ENCODE peak calls at places on chromosomes 16 and 17, in five cellular contexts. One of them, this sample, is unnamed.

GRCh38 chr17:58508341-58509067 is 5.9 kb downstream of the MTMR4 start:
- ATAC-seq in upper lobe of right lung: no peak
- ATAC-seq in upper lobe of left lung: no peak
- ATAC-seq in activated CD8-positive, alpha-beta T cell treated with anti-CD3 and anti-CD28 coated beads for 36 hours: no peak
- ATAC-seq in heart right ventricle: no peak
- ATAC-seq in this sample: no peak

GRCh38 chr16:89738538-89739317 is 17.4 kb downstream of the ZNF276 start:
- ATAC-seq in heart right ventricle: no peak
- ATAC-seq in upper lobe of left lung: no peak
- ATAC-seq in activated CD8-positive, alpha-beta T cell treated with anti-CD3 and anti-CD28 coated beads for 36 hours: no peak
- ATAC-seq in upper lobe of right lung: no peak
- ATAC-seq in this sample: no peak

GRCh38 chr17:2903193-2903974 is 107.1 kb downstream of the RAP1GAP2 start:
- ATAC-seq in activated CD8-positive, alpha-beta T cell treated with anti-CD3 and anti-CD28 coated beads for 36 hours: no peak
- ATAC-seq in upper lobe of right lung: peak
- ATAC-seq in heart right ventricle: peak
- ATAC-seq in upper lobe of left lung: no peak
- ATAC-seq in this sample: no peak

GRCh38 chr16:26316683-26317464 is 625.1 kb downstream of the HS3ST4 start:
- ATAC-seq in heart right ventricle: no peak
- ATAC-seq in activated CD8-positive, alpha-beta T cell treated with anti-CD3 and anti-CD28 coated beads for 36 hours: no peak
- ATAC-seq in upper lobe of left lung: no peak
- ATAC-seq in upper lobe of right lung: no peak
- ATAC-seq in this sample: no peak

GRCh38 chr17:45016823-45017222 is 34.6 kb downstream of the DCAKD start:
- ATAC-seq in upper lobe of right lung: no peak
- ATAC-seq in heart right ventricle: no peak
- ATAC-seq in upper lobe of left lung: no peak
- ATAC-seq in activated CD8-positive, alpha-beta T cell treated with anti-CD3 and anti-CD28 coated beads for 36 hours: no peak
- ATAC-seq in this sample: no peak

GRCh38 chr16:82504811-82505210 is 122.0 kb upstream of the CDH13 start:
- ATAC-seq in upper lobe of right lung: no peak
- ATAC-seq in activated CD8-positive, alpha-beta T cell treated with anti-CD3 and anti-CD28 coated beads for 36 hours: no peak
- ATAC-seq in upper lobe of left lung: no peak
- ATAC-seq in heart right ventricle: no peak
- ATAC-seq in this sample: no peak

GRCh38 chr17:20267459-20267842 is 199.9 kb downstream of the LGALS9B start:
- ATAC-seq in upper lobe of right lung: no peak
- ATAC-seq in upper lobe of left lung: no peak
- ATAC-seq in heart right ventricle: no peak
- ATAC-seq in activated CD8-positive, alpha-beta T cell treated with anti-CD3 and anti-CD28 coated beads for 36 hours: peak
- ATAC-seq in this sample: no peak

GRCh38 chr17:16273929-16274339 is 56.9 kb downstream of the PIGL start:
- ATAC-seq in upper lobe of right lung: peak
- ATAC-seq in activated CD8-positive, alpha-beta T cell treated with anti-CD3 and anti-CD28 coated beads for 36 hours: no peak
- ATAC-seq in upper lobe of left lung: no peak
- ATAC-seq in heart right ventricle: no peak
- ATAC-seq in this sample: no peak

GRCh38 chr17:10614536-10615155 is 42.5 kb downstream of the MYH3 start:
- ATAC-seq in upper lobe of left lung: peak
- ATAC-seq in upper lobe of right lung: peak
- ATAC-seq in activated CD8-positive, alpha-beta T cell treated with anti-CD3 and anti-CD28 coated beads for 36 hours: peak
- ATAC-seq in heart right ventricle: peak
- ATAC-seq in this sample: peak

GRCh38 chr16:46918400-46918799 is 34.2 kb downstream of the GPT2 start:
- ATAC-seq in heart right ventricle: no peak
- ATAC-seq in activated CD8-positive, alpha-beta T cell treated with anti-CD3 and anti-CD28 coated beads for 36 hours: no peak
- ATAC-seq in upper lobe of right lung: no peak
- ATAC-seq in upper lobe of left lung: no peak
- ATAC-seq in this sample: no peak

GRCh38 chr17:76053230-76054111 is 18.8 kb downstream of the SRP68 start:
- ATAC-seq in activated CD8-positive, alpha-beta T cell treated with anti-CD3 and anti-CD28 coated beads for 36 hours: peak
- ATAC-seq in upper lobe of left lung: peak
- ATAC-seq in upper lobe of right lung: peak
- ATAC-seq in heart right ventricle: no peak
- ATAC-seq in this sample: no peak

GRCh38 chr17:56795510-56795909 is 38.2 kb downstream of the C17orf67 start:
- ATAC-seq in upper lobe of left lung: no peak
- ATAC-seq in upper lobe of right lung: no peak
- ATAC-seq in heart right ventricle: no peak
- ATAC-seq in activated CD8-positive, alpha-beta T cell treated with anti-CD3 and anti-CD28 coated beads for 36 hours: no peak
- ATAC-seq in this sample: no peak

GRCh38 chr17:42402121-42402516 is 13.9 kb upstream of the STAT3 start:
- ATAC-seq in upper lobe of left lung: no peak
- ATAC-seq in activated CD8-positive, alpha-beta T cell treated with anti-CD3 and anti-CD28 coated beads for 36 hours: no peak
- ATAC-seq in heart right ventricle: no peak
- ATAC-seq in upper lobe of right lung: no peak
- ATAC-seq in this sample: no peak

GRCh38 chr16:66511615-66512500 is 38.1 kb downstream of the TK2 start:
- ATAC-seq in heart right ventricle: peak
- ATAC-seq in upper lobe of right lung: no peak
- ATAC-seq in upper lobe of left lung: peak
- ATAC-seq in activated CD8-positive, alpha-beta T cell treated with anti-CD3 and anti-CD28 coated beads for 36 hours: no peak
- ATAC-seq in this sample: peak

GRCh38 chr16:72876221-72876620 is 171.7 kb downstream of the ZFHX3 start:
- ATAC-seq in heart right ventricle: peak
- ATAC-seq in upper lobe of right lung: peak
- ATAC-seq in upper lobe of left lung: peak
- ATAC-seq in activated CD8-positive, alpha-beta T cell treated with anti-CD3 and anti-CD28 coated beads for 36 hours: peak
- ATAC-seq in this sample: peak

DNA sequence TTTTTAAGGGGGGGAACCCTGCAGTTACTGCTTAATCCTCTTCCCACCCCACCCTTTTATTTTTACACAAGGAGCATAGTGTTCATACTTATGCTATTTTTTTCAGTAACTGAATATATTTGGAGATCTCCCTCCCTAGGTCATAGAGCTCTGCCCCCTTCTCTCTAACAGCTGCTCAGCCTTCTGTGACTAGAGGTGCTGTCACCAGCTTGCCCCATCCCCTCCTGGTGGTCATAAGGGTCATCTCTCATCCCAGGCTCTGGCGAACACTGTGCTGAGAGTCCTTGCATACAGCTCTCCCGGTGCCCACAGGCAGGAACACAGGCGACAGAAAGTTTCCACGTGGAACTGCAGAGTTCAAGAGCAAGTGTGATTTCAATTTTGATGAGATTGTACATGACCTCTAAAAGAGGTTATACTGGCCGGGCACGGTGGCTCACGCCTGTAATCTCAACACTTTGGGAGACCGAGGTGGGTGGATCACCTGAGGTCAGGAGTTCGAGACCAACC is 44.2 kb downstream of the SNX20 start:
- ATAC-seq in upper lobe of right lung: no peak
- ATAC-seq in heart right ventricle: no peak
- ATAC-seq in activated CD8-positive, alpha-beta T cell treated with anti-CD3 and anti-CD28 coated beads for 36 hours: no peak
- ATAC-seq in upper lobe of left lung: no peak
- ATAC-seq in this sample: no peak
- TF ChIP-seq CTCF in upper lobe of right lung: no peak
- TF ChIP-seq CTCF in heart right ventricle: no peak
- TF ChIP-seq CTCF in activated CD8-positive, alpha-beta T cell treated with anti-CD3 and anti-CD28 coated beads for 36 hours: no peak
- TF ChIP-seq CTCF in upper lobe of left lung: no peak
- TF ChIP-seq CTCF in this sample: no peak

GRCh38 chr17:73011016-73011486 is 81.4 kb downstream of the SLC39A11 start:
- ATAC-seq in activated CD8-positive, alpha-beta T cell treated with anti-CD3 and anti-CD28 coated beads for 36 hours: no peak
- ATAC-seq in upper lobe of left lung: no peak
- ATAC-seq in upper lobe of right lung: peak
- ATAC-seq in heart right ventricle: no peak
- ATAC-seq in this sample: no peak

GRCh38 chr17:73013299-73013698 is 79.2 kb downstream of the SLC39A11 start:
- ATAC-seq in upper lobe of left lung: no peak
- ATAC-seq in activated CD8-positive, alpha-beta T cell treated with anti-CD3 and anti-CD28 coated beads for 36 hours: no peak
- ATAC-seq in upper lobe of right lung: no peak
- ATAC-seq in heart right ventricle: no peak
- ATAC-seq in this sample: no peak

GRCh38 chr17:73015722-73016276 is 76.7 kb downstream of the SLC39A11 start:
- ATAC-seq in activated CD8-positive, alpha-beta T cell treated with anti-CD3 and anti-CD28 coated beads for 36 hours: no peak
- ATAC-seq in upper lobe of right lung: no peak
- ATAC-seq in heart right ventricle: no peak
- ATAC-seq in upper lobe of left lung: no peak
- ATAC-seq in this sample: no peak

GRCh38 chr17:73017653-73018052 is 74.8 kb downstream of the SLC39A11 start:
- ATAC-seq in activated CD8-positive, alpha-beta T cell treated with anti-CD3 and anti-CD28 coated beads for 36 hours: no peak
- ATAC-seq in upper lobe of left lung: no peak
- ATAC-seq in upper lobe of right lung: no peak
- ATAC-seq in heart right ventricle: no peak
- ATAC-seq in this sample: no peak

GRCh38 chr17:73013816-73014663 is 78.4 kb downstream of the SLC39A11 start:
- ATAC-seq in activated CD8-positive, alpha-beta T cell treated with anti-CD3 and anti-CD28 coated beads for 36 hours: no peak
- ATAC-seq in upper lobe of left lung: no peak
- ATAC-seq in upper lobe of right lung: no peak
- ATAC-seq in heart right ventricle: no peak
- ATAC-seq in this sample: no peak
- TF ChIP-seq CTCF in activated CD8-positive, alpha-beta T cell treated with anti-CD3 and anti-CD28 coated beads for 36 hours: no peak
- TF ChIP-seq CTCF in upper lobe of left lung: no peak
- TF ChIP-seq CTCF in upper lobe of right lung: no peak
- TF ChIP-seq CTCF in heart right ventricle: no peak
- TF ChIP-seq CTCF in this sample: no peak

DNA sequence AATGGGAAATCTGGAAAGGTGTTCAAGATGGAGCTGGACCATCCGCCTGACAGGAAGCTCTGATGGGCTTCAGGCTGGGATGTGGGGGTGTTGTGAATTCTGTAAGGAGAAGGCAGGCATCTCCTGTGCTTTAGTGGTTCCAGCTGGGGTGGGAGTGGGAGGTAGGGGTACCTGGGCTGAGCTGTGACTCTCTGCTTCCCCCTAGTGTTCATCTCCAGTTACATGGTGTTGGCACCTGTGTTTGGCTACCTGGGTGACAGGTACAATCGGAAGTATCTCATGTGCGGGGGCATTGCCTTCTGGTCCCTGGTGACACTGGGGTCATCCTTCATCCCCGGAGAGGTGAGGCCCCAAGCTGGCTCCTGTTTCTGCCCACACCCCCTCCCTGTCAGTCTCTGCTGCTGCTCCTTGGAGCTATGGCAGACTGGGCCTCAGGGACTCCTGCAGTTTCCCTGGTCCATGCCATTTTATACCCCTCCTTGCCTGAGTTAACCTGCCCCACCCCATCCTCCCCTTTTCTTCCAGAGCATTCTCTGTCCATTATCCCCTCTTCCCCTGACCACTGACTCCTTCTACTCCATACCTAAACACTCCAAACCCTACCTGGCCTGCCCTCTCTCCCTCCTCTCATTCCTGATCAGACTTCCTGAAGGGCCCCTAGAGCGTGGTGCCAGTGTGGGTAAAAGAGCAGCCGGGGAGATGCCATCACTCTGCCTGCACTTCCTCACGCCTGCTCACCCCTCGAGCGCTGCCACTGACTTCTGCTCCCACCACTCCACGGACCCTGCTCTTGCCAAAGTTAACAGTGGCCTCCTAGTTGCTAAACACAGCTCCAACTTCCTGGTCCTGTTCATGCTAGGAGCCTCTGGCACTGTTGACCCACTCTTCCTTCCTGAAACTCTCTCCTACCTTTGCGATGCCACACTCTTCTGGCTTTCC is 3.4 kb downstream of the SPNS1 start:
- ATAC-seq in heart right ventricle: no peak
- ATAC-seq in upper lobe of left lung: no peak
- ATAC-seq in upper lobe of right lung: peak
- ATAC-seq in activated CD8-positive, alpha-beta T cell treated with anti-CD3 and anti-CD28 coated beads for 36 hours: no peak
- ATAC-seq in this sample: no peak
- TF ChIP-seq CTCF in heart right ventricle: no peak
- TF ChIP-seq CTCF in upper lobe of left lung: no peak
- TF ChIP-seq CTCF in upper lobe of right lung: peak
- TF ChIP-seq CTCF in activated CD8-positive, alpha-beta T cell treated with anti-CD3 and anti-CD28 coated beads for 36 hours: peak
- TF ChIP-seq CTCF in this sample: no peak

DNA sequence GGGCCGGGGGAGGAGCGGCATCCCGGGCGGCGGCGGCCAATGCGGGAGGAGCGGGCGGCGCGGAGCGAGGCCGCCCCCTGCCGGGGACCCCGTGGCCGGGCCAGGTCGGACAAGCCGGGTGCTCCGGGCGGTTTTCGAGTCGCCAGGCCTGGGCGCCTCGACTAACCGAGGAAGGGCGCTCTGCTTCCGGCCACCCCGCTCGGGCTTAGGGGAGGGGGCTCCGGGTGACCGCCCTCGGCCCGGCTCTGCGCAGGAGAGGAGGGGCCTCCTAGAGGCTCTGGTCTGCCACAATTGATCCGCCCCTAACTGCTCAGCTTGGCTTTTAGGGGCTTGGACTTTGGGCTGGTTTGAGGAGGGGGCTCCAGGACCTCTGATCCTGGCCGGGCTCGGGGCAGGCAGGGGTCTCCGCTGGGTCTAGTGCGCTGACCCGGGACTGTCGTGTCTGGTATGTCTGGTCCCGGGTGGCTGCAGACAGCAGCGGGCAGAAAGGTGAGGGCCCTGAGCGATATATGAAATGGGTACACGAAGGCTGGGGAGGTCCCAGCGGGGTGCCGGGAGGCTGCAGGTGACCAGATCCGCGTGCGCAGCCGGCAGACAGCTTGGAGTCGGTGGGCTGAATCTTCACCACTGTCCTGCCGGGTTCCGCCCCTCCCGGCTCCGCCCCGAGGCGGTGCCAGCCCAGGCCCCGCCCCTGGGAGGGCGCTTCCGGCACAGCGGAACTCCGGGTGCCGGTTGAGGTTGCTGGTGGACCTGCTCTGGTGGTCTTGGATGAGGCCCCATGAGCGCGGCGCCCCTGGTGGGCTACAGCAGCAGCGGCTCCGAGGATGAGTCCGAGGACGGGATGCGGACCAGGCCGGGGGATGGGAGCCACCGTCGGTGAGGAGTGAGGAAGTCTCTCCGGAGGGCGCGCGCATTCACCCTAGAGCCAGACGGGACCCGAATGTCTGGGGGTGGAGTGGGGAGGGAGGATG is at the start of gene USB1:
- ATAC-seq in heart right ventricle: peak
- ATAC-seq in upper lobe of left lung: peak
- ATAC-seq in activated CD8-positive, alpha-beta T cell treated with anti-CD3 and anti-CD28 coated beads for 36 hours: peak
- ATAC-seq in upper lobe of right lung: peak
- ATAC-seq in this sample: peak
- TF ChIP-seq CTCF in heart right ventricle: peak
- TF ChIP-seq CTCF in upper lobe of left lung: peak
- TF ChIP-seq CTCF in activated CD8-positive, alpha-beta T cell treated with anti-CD3 and anti-CD28 coated beads for 36 hours: peak
- TF ChIP-seq CTCF in upper lobe of right lung: peak
- TF ChIP-seq CTCF in this sample: peak

GRCh38 chr17:78825696-78826095 is 14.9 kb downstream of the USP36 start:
- ATAC-seq in activated CD8-positive, alpha-beta T cell treated with anti-CD3 and anti-CD28 coated beads for 36 hours: no peak
- ATAC-seq in upper lobe of right lung: no peak
- ATAC-seq in heart right ventricle: no peak
- ATAC-seq in upper lobe of left lung: no peak
- ATAC-seq in this sample: no peak

GRCh38 chr17:78824240-78824639 is 16.4 kb downstream of the USP36 start:
- ATAC-seq in heart right ventricle: no peak
- ATAC-seq in upper lobe of right lung: no peak
- ATAC-seq in activated CD8-positive, alpha-beta T cell treated with anti-CD3 and anti-CD28 coated beads for 36 hours: no peak
- ATAC-seq in upper lobe of left lung: no peak
- ATAC-seq in this sample: no peak

GRCh38 chr17:78821961-78822360 is 18.7 kb downstream of the USP36 start:
- ATAC-seq in upper lobe of right lung: no peak
- ATAC-seq in activated CD8-positive, alpha-beta T cell treated with anti-CD3 and anti-CD28 coated beads for 36 hours: no peak
- ATAC-seq in upper lobe of left lung: no peak
- ATAC-seq in heart right ventricle: no peak
- ATAC-seq in this sample: no peak

GRCh38 chr17:78822552-78822951 is 18.1 kb downstream of the USP36 start:
- ATAC-seq in upper lobe of left lung: peak
- ATAC-seq in upper lobe of right lung: no peak
- ATAC-seq in activated CD8-positive, alpha-beta T cell treated with anti-CD3 and anti-CD28 coated beads for 36 hours: no peak
- ATAC-seq in heart right ventricle: no peak
- ATAC-seq in this sample: no peak

GRCh38 chr17:78823282-78824046 is 17.1 kb downstream of the USP36 start:
- ATAC-seq in upper lobe of left lung: no peak
- ATAC-seq in heart right ventricle: no peak
- ATAC-seq in activated CD8-positive, alpha-beta T cell treated with anti-CD3 and anti-CD28 coated beads for 36 hours: no peak
- ATAC-seq in upper lobe of right lung: no peak
- ATAC-seq in this sample: no peak
- TF ChIP-seq CTCF in upper lobe of left lung: no peak
- TF ChIP-seq CTCF in heart right ventricle: no peak
- TF ChIP-seq CTCF in activated CD8-positive, alpha-beta T cell treated with anti-CD3 and anti-CD28 coated beads for 36 hours: no peak
- TF ChIP-seq CTCF in upper lobe of right lung: no peak
- TF ChIP-seq CTCF in this sample: no peak

This sample was measured in gastroesophageal sphincter.